ENCODE peak calls at places on chromosomes 13 and 19, in four cellular contexts. T is A549, P is GM23338, H is K562. O is an unnamed sample.

GRCh38 chr19:30416375-30416774 is 44.2 kb downstream of the ZNF536 start:
- DNase-seq in T (no peak), P (no peak), H (no peak), O (no peak)

GRCh38 chr13:111121421-111121820 is 6.3 kb downstream of the ARHGEF7 start:
- DNase-seq in T (no peak), P (no peak), H (no peak), O (no peak)

GRCh38 chr19:39846678-39847486 is 703 bp upstream of the FBL start:
- DNase-seq in T (no peak), P (peak), H (peak), O (no peak)

GRCh38 chr19:54355675-54356074 is 9.1 kb downstream of the LAIR1 start:
- DNase-seq in T (no peak), P (no peak), H (no peak), O (no peak)

GRCh38 chr13:51607165-51607564 is 22.9 kb downstream of the WDFY2 start:
- DNase-seq in T (no peak), P (no peak), H (no peak), O (no peak)

GRCh38 chr19:20077791-20078463 is at the start of gene ZNF90:
- DNase-seq in T (no peak), P (peak), H (peak), O (peak)

GRCh38 chr13:105334211-105334610 is 1201.3 kb downstream of the EFNB2 start:
- DNase-seq in T (no peak), P (no peak), H (no peak), O (no peak)

GRCh38 chr19:16325161-16325527 is 518 bp downstream of the KLF2 start:
- DNase-seq in T (no peak), P (peak), H (peak), O (no peak)

GRCh38 chr13:66899955-66900354 is 330.2 kb downstream of the PCDH9 start:
- DNase-seq in T (no peak), P (no peak), H (no peak), O (no peak)

GRCh38 chr13:102311433-102311796 is 90.4 kb downstream of the FGF14 start:
- DNase-seq in T (no peak), P (no peak), H (no peak), O (no peak)

GRCh38 chr13:75871059-75871458 is 234.9 kb downstream of the LMO7 start:
- DNase-seq in T (no peak), P (no peak), H (no peak), O (no peak)

GRCh38 chr19:9370747-9371619 is 8.2 kb downstream of the ZNF177 start:
- DNase-seq in T (no peak), P (no peak), H (no peak), O (no peak)

GRCh38 chr13:50437252-50437651 is 406.2 kb downstream of the DLEU7 start:
- DNase-seq in T (no peak), P (no peak), H (no peak), O (no peak)

GRCh38 chr13:25692156-25692555 is 320.4 kb downstream of the ATP8A2 start:
- DNase-seq in T (no peak), P (peak), H (no peak), O (no peak)

GRCh38 chr13:30301827-30302226 is 5.5 kb downstream of the KATNAL1 start:
- DNase-seq in T (no peak), P (no peak), H (no peak), O (no peak)

GRCh38 chr19:35154535-35155406 is at the start of gene FXYD5:
- DNase-seq in T (peak), P (peak), H (peak), O (no peak)

GRCh38 chr13:45626731-45627374 is 11.3 kb upstream of the ERICH6B start:
- DNase-seq in T (no peak), P (no peak), H (no peak), O (no peak)

GRCh38 chr13:48201044-48201443 is 32.0 kb upstream of the ITM2B start:
- DNase-seq in T (no peak), P (no peak), H (no peak), O (no peak)

GRCh38 chr19:44745386-44745831 is 3.1 kb upstream of the BCL3 start:
- DNase-seq in T (peak), P (peak), H (no peak), O (no peak)

GRCh38 chr19:44741258-44741731 is 7.2 kb upstream of the BCL3 start:
- DNase-seq in T (no peak), P (no peak), H (no peak), O (no peak)

GRCh38 chr19:44738603-44739585 is 9.6 kb upstream of the BCL3 start:
- DNase-seq in T (peak), P (no peak), H (peak), O (no peak)

GRCh38 chr19:44740351-44740824 is 8.1 kb upstream of the BCL3 start:
- DNase-seq in T (no peak), P (no peak), H (peak), O (no peak)

DNA sequence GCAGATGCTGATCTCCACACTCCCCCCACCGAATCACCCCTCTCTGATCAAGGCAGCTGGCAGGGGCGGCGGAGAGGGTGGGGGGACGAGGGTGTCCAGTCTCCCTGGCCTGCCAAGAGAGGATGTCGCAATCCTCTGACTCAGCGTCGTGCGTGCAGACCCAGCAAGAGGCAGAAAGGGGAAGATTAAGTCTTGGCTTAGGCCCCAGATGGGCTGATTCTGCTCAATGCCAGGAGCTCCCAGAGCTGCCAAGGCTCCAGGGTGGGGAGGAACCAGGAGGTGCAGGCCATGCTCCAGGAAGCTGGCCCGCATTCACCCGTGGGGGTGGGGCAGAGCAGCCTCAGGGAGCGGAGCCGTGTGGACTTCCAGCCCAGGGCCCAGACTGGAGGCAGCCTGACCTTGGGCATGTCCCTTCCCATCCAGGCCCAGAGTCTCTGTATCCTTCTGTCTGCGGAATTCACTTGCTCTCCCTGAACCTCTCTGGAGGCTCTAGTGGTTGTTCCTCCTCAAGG is 6.6 kb upstream of the BCL3 start:
- DNase-seq in T (peak), P (no peak), H (peak), O (no peak)
- TF ChIP-seq JUNB in T (peak), P (no peak), H (no peak), O (no peak)

GRCh38 chr19:46815833-46816627 is 27.6 kb upstream of the SLC1A5 start:
- DNase-seq in T (no peak), P (no peak), H (no peak), O (no peak)

GRCh38 chr19:46813570-46814358 is 25.4 kb upstream of the SLC1A5 start:
- DNase-seq in T (peak), P (no peak), H (peak), O (no peak)

GRCh38 chr19:46818812-46819211 is 30.4 kb upstream of the SLC1A5 start:
- DNase-seq in T (no peak), P (peak), H (peak), O (no peak)

GRCh38 chr19:46809534-46810272 is 21.3 kb upstream of the SLC1A5 start:
- DNase-seq in T (no peak), P (no peak), H (no peak), O (no peak)

GRCh38 chr19:46812898-46813569 is 24.6 kb upstream of the SLC1A5 start:
- DNase-seq in T (no peak), P (no peak), H (peak), O (no peak)
- TF ChIP-seq JUNB in T (no peak), P (no peak), H (no peak), O (no peak)

GRCh38 chr13:20814224-20814910 is 40.6 kb upstream of the EEF1AKMT1 start:
- DNase-seq in T (peak), P (no peak), H (no peak), O (no peak)
- TF ChIP-seq JUNB in T (no peak), P (no peak), H (no peak), O (no peak)

GRCh38 chr13:34913040-34913439 is 29.0 kb upstream of the NBEA start:
- DNase-seq in T (no peak), P (peak), H (no peak), O (no peak)
- TF ChIP-seq JUNB in T (no peak), P (no peak), H (no peak), O (no peak)

DNA sequence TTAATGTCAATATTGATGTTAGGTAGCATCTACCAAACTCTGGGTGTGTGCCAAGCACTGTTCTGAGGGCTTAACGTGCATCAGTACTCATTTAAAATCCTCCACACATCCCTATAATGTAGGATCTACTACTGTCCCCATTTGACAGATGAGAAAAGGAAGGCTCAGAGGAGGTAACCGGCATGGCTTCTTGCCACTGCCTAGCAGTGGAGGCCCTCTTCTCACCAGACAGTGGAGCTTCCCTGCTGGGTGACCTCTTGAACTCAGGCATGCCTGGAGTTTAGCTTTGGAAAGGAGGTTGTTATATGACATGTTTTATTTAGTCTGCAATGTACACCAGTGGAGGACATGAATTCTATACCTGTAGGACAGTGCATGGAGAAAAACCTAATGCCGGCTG is 2.1 kb downstream of the SPATA13 start:
- DNase-seq in T (no peak), P (no peak), H (no peak), O (no peak)
- TF ChIP-seq JUNB in T (no peak), P (no peak), H (no peak), O (no peak)

DNA sequence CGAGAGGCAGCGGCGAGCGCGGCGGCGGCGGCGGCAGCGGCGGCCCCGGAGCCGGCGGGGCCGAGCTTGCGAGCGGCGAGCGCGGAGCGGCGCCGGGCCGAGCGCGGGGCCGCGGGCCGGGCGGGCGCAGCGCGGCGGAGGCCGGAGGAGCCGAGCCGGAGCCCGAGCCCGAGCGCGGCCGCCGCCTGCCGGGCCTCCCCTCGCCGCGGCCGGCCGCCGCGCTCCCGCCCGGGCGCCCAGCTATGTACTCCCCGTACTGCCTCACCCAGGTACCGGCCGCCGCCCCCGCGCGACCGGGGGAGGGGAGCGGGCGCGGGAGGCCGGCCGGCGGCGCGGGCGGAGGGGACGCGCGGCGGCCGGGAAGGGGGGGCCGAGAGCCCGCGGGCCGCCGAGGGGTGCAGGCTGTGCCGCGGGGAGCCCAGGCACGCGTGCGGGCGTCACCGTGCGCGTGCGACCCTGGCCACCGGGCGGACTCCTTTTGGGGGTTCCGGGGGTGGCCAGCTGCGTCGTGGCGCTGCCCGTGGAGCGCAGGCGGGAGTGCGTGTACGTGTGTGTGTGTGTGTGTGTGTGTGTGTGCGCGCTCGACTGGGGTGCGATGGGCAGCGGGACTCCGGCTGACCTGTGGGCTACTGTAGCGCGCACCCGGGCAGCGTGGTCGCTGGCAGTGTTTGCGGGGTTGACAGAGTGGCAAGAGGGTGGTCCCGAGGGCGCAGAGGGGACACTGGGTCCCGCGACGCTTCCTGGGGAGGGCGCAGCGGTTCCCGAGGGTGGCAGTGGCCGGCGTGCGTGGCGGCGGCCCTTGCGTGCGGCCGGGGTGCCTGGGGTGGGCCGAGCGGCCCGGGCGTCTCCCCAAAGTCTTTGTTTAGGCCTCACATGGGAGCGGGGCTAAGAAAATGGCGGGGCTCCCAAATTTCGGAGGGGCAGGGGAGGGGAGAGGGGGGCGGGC is 594 bp downstream of the NFIX start:
- DNase-seq in T (no peak), P (no peak), H (peak), O (no peak)
- TF ChIP-seq JUNB in T (no peak), P (no peak), H (no peak), O (no peak)

GRCh38 chr19:28878862-28879566 is 333.9 kb downstream of the UQCRFS1 start:
- DNase-seq in T (peak), P (peak), H (peak), O (no peak)
- TF ChIP-seq JUNB in T (no peak), P (no peak), H (no peak), O (no peak)

GRCh38 chr13:112545866-112546265 is 42.1 kb downstream of the TUBGCP3 start:
- DNase-seq in T (no peak), P (no peak), H (no peak), O (no peak)
- TF ChIP-seq JUNB in T (no peak), P (no peak), H (no peak), O (no peak)

DNA sequence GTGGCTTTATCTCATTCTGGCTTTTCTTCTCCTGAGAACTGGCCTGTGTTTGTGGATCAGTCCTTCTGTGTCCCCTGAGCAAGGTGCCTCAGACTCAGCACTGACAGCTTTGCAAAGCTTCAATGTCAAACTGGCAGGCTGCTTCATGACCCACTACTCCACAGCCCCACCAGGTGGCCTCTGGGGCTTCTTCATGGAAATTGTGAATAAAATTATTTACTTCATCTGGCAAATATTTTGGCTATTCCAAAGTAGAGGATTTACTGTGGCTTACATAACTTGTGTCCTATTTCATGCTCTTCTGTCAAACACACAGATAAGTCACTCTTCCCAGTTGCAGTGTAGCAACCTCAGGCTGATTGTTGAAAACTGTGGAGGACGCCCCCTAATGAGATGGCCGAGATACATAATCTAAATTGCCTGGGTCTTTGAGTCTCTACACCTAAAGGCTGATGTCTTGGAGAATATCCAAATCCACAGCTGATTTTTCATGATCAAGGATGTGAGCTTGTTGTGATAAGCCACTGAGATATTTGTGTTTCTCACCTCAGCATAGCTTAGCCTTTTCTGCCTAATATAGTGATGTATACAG is 721.9 kb upstream of the SLC10A2 start:
- DNase-seq in T (no peak), P (peak), H (no peak), O (no peak)
- TF ChIP-seq JUNB in T (no peak), P (no peak), H (no peak), O (no peak)